ENCODE peak calls at places on chromosomes 7 and 10, in six cellular contexts. N, C, Q, S, J and K are unnamed samples.
A peak's percentile ranks its signal among the peaks of the same experiment; 100 is the strongest.

GRCh38 chr10:88781206-88781605 is 21.3 kb upstream of the LIPM start:
- DNase-seq in N (no peak), C (no peak), Q (peak; percentile 53), S (no peak), J (no peak), K (no peak)

GRCh38 chr10:133532871-133533270 is 5.7 kb downstream of the CYP2E1 start:
- DNase-seq in N (no peak), C (no peak), Q (no peak), S (no peak), J (no peak), K (no peak)

GRCh38 chr10:103915794-103916193 is 2.2 kb downstream of the STN1 start:
- DNase-seq in N (no peak), C (no peak), Q (no peak), S (no peak), J (no peak), K (no peak)

GRCh38 chr10:48306870-48307531 is 524 bp downstream of the MAPK8 start:
- DNase-seq in N (no peak), C (peak; percentile 73), Q (peak; percentile 32), S (peak; percentile 70), J (peak; percentile 93), K (peak; percentile 79)

GRCh38 chr7:145169908-145170307 is 334.1 kb upstream of the TPK1 start:
- DNase-seq in N (no peak), C (no peak), Q (no peak), S (no peak), J (peak; percentile 4), K (no peak)

GRCh38 chr7:53947670-53948226 is 594.4 kb upstream of the VSTM2A start:
- DNase-seq in N (no peak), C (no peak), Q (no peak), S (no peak), J (no peak), K (no peak)

GRCh38 chr10:99658622-99659030 is 683 bp upstream of the ENTPD7 start:
- DNase-seq in N (peak; percentile 46), C (peak; percentile 31), Q (peak; percentile 71), S (peak; percentile 55), J (peak; percentile 31), K (peak; percentile 30)

GRCh38 chr7:159017741-159018140 is 126.9 kb downstream of the VIPR2 start:
- DNase-seq in N (no peak), C (no peak), Q (no peak), S (no peak), J (no peak), K (no peak)

GRCh38 chr10:44883581-44884331 is 27.4 kb upstream of the TMEM72 start:
- DNase-seq in N (no peak), C (no peak), Q (no peak), S (no peak), J (no peak), K (peak; percentile 15)

GRCh38 chr7:43289826-43290225 is 177.4 kb downstream of the HECW1 start:
- DNase-seq in N (no peak), C (no peak), Q (no peak), S (no peak), J (no peak), K (no peak)

GRCh38 chr10:110225441-110225755 is 18.0 kb downstream of the MXI1 start:
- DNase-seq in N (no peak), C (no peak), Q (no peak), S (no peak), J (no peak), K (no peak)

GRCh38 chr7:157302314-157302711 is 34.5 kb upstream of the DNAJB6 start:
- DNase-seq in N (no peak), C (peak; percentile 55), Q (peak; percentile 42), S (peak; percentile 43), J (peak; percentile 49), K (peak; percentile 74)

GRCh38 chr7:155653773-155654172 is 9.3 kb downstream of the RBM33 start:
- DNase-seq in N (no peak), C (no peak), Q (peak; percentile 69), S (no peak), J (no peak), K (no peak)

GRCh38 chr7:154910977-154911376 is 91.9 kb downstream of the PAXIP1 start:
- DNase-seq in N (no peak), C (no peak), Q (no peak), S (no peak), J (no peak), K (no peak)

GRCh38 chr7:114085313-114085591 is 166.4 kb upstream of the PPP1R3A start:
- DNase-seq in N (no peak), C (no peak), Q (peak; percentile 12), S (no peak), J (peak; percentile 26), K (no peak)

GRCh38 chr7:151018421-151019129 is 5.7 kb downstream of the ATG9B start:
- DNase-seq in N (peak; percentile 43), C (no peak), Q (no peak), S (no peak), J (no peak), K (no peak)

GRCh38 chr10:101745074-101745690 is 30.7 kb downstream of the FGF8 start:
- DNase-seq in N (no peak), C (no peak), Q (no peak), S (no peak), J (no peak), K (no peak)

GRCh38 chr10:125026036-125026931 is 84.4 kb downstream of the ZRANB1 start:
- DNase-seq in N (no peak), C (no peak), Q (no peak), S (no peak), J (no peak), K (no peak)

GRCh38 chr10:125029584-125030242 is 87.8 kb downstream of the ZRANB1 start:
- DNase-seq in N (peak; percentile 69), C (no peak), Q (peak; percentile 9), S (no peak), J (no peak), K (no peak)

GRCh38 chr10:125027889-125028288 is 86.0 kb downstream of the ZRANB1 start:
- DNase-seq in N (no peak), C (no peak), Q (no peak), S (peak; percentile 48), J (no peak), K (no peak)

GRCh38 chr10:125026974-125027735 is 85.2 kb downstream of the ZRANB1 start:
- DNase-seq in N (no peak), C (no peak), Q (no peak), S (no peak), J (no peak), K (no peak)

DNA sequence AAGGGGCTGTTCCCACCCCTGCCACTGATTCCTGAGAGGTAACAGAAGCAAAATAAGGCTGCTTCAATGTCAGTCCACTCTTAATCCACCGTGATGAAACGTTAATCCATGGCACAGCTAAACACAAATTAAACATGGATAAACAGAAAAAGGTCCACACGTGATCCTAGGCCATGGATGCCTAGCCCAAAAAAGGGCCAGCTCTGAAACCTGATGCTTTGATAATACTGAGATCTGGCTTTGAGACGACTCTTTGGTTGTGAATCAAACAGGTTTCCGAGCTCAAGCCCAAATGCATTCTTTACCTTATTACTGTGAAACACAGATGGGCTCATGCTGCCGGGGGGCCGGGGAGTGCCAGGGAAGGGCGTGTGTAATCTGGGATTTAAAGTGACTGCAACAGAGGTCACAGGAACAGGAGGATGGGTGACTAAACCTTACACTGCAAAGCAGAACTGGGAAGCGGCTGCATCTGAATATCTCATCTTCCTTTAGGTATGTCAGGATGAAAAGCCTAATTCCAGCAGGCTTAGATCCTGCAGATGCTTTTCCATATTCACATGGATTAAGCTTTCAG is 86.5 kb downstream of the ZRANB1 start:
- DNase-seq in N (no peak), C (no peak), Q (no peak), S (no peak), J (peak; percentile 56), K (no peak)
- H3K4me1 ChIP-seq in N (peaks cover 27% of the 10 kb centered on the region), C (peaks cover 82% of the 10 kb centered on the region), Q (peaks cover 4% of the 10 kb centered on the region), S (peaks cover 29% of the 10 kb centered on the region), J (peaks cover 79% of the 10 kb centered on the region), K (peaks cover 100% of the 10 kb centered on the region)

GRCh38 chr10:8039323-8039922 is 15.1 kb upstream of the GATA3 start:
- DNase-seq in N (no peak), C (no peak), Q (no peak), S (no peak), J (no peak), K (no peak)

GRCh38 chr10:8042864-8043568 is 11.5 kb upstream of the GATA3 start:
- DNase-seq in N (no peak), C (no peak), Q (no peak), S (no peak), J (peak; percentile 22), K (peak; percentile 56)

GRCh38 chr10:8042032-8042863 is 12.2 kb upstream of the GATA3 start:
- DNase-seq in N (no peak), C (no peak), Q (no peak), S (no peak), J (no peak), K (no peak)

GRCh38 chr10:8040651-8041050 is 13.8 kb upstream of the GATA3 start:
- DNase-seq in N (no peak), C (no peak), Q (no peak), S (no peak), J (no peak), K (no peak)

DNA sequence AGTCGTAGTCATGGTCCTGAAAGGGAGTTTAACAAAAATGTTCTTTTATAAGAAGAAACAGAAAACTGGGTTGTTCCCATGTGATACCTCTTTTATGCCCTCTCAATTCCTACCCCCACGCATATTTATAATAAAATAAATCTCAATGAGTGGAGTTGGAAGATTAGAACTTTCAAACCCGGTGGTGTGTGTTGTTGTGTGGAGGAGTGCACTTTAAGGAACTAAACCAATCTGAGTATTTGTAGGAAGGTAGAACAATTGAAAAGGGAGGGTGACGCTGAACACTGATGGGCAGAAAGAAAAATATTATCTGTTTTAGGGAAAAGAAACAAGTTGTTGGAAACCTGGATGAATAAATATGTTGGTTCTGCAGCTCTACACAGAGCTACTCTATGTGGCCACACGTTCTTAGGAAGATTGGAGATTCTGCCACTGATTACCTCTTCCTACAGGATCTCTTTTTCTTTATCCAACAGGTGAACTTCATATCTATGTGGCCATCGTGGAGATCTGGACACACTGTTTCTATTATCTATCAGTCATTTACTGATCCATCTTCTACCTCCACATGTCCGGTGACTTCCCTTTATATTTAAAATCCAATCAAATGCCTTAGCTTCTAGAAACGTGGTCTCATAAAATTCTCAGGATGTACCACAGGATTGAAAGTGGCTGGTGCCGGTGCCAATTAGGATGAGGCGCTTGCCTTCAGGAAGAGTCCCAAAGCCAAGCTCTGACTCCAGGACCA is 13.0 kb upstream of the GATA3 start:
- DNase-seq in N (no peak), C (no peak), Q (no peak), S (no peak), J (no peak), K (no peak)
- H3K27me3 ChIP-seq in N (peaks cover 9% of the 10 kb centered on the region), C (peaks cover 100% of the 10 kb centered on the region), Q (peaks cover 18% of the 10 kb centered on the region), S (peaks cover 100% of the 10 kb centered on the region), J (no peaks in the 10 kb centered on the region), K (no peaks in the 10 kb centered on the region)

GRCh38 chr10:74765465-74765864 is 60.9 kb upstream of the KAT6B start:
- DNase-seq in N (no peak), C (no peak), Q (no peak), S (no peak), J (no peak), K (no peak)

GRCh38 chr10:74760042-74760979 is 66.1 kb upstream of the KAT6B start:
- DNase-seq in N (no peak), C (no peak), Q (no peak), S (no peak), J (no peak), K (no peak)

GRCh38 chr10:74766501-74766900 is 59.9 kb upstream of the KAT6B start:
- DNase-seq in N (no peak), C (no peak), Q (no peak), S (no peak), J (no peak), K (no peak)

GRCh38 chr10:74763934-74764591 is 62.3 kb upstream of the KAT6B start:
- DNase-seq in N (no peak), C (no peak), Q (no peak), S (no peak), J (no peak), K (no peak)
- TF ChIP-seq CTCF in N (no peak), C (no peak), Q (no peak), S (no peak), J (no peak), K (no peak)

GRCh38 chr7:106891545-106892410 is 26.7 kb downstream of the PIK3CG start:
- DNase-seq in N (no peak), C (no peak), Q (no peak), S (no peak), J (no peak), K (no peak)
- H3K4me1 ChIP-seq in N (no peaks in the 10 kb centered on the region), C (peaks cover 3% of the 10 kb centered on the region), Q (no peaks in the 10 kb centered on the region), S (peaks cover 6% of the 10 kb centered on the region), J (peaks cover 9% of the 10 kb centered on the region), K (no peaks in the 10 kb centered on the region)